ENCODE peak calls at places on chromosomes 11 and 22, in five cellular contexts. P is SK-N-DZ, S is NCI-H1092 treated with DMSO at 0.1 percent for 48 hours, A is putamen, J is GM10248. Q is an unnamed sample.

GRCh38 chr11:18802381-18803257 is 11.0 kb upstream of the PTPN5 start:
- DNase-seq in P (peak), S (peak), J (peak), A (peak), Q (peak)

GRCh38 chr11:27317751-27318150 is 45.3 kb downstream of the CCDC34 start:
- DNase-seq in A (no peak), P (no peak), S (no peak), J (no peak), Q (no peak)

GRCh38 chr11:69367211-69367964 is 73.4 kb downstream of the MYEOV start:
- DNase-seq in J (no peak), A (no peak), S (no peak), P (no peak), Q (no peak)

GRCh38 chr11:118415739-118416068 is 14.3 kb downstream of the ATP5MG start:
- DNase-seq in S (no peak), A (no peak), J (no peak), P (peak), Q (peak)

GRCh38 chr11:109511598-109511997 is 89.6 kb downstream of the C11orf87 start:
- DNase-seq in S (no peak), P (no peak), J (no peak), A (no peak), Q (no peak)

GRCh38 chr11:12048936-12049790 is 40.7 kb upstream of the DKK3 start:
- DNase-seq in A (no peak), P (peak), J (no peak), S (no peak), Q (no peak)

GRCh38 chr11:60771879-60772525 is 13.1 kb upstream of the MS4A10 start:
- DNase-seq in S (no peak), A (no peak), J (no peak), P (no peak), Q (no peak)

GRCh38 chr22:29004647-29005371 is 56.8 kb downstream of the C22orf31 start:
- DNase-seq in A (peak), S (peak), J (no peak), P (peak), Q (peak)

GRCh38 chr11:77053217-77054013 is 13.4 kb upstream of the CAPN5 start:
- DNase-seq in J (no peak), A (no peak), P (no peak), S (no peak), Q (no peak)

GRCh38 chr22:38317237-38317994 is at the start of gene CSNK1E:
- DNase-seq in S (peak), J (peak), A (peak), P (peak), Q (peak)

GRCh38 chr11:1207451-1208360 is 15.2 kb upstream of the MUC5B start:
- DNase-seq in J (no peak), A (no peak), S (no peak), P (no peak), Q (no peak)

GRCh38 chr11:1118755-1119275 is 38.9 kb upstream of the MUC5AC start:
- DNase-seq in S (no peak), A (no peak), J (no peak), P (no peak), Q (no peak)

GRCh38 chr11:120807414-120808150 is 216.3 kb upstream of the TBCEL start:
- DNase-seq in P (no peak), A (no peak), J (no peak), S (no peak), Q (peak)

GRCh38 chr11:130217133-130217631 is 57.6 kb downstream of the ST14 start:
- DNase-seq in P (no peak), J (no peak), A (no peak), S (no peak), Q (no peak)

GRCh38 chr22:24230911-24231656 is 13.8 kb downstream of the GGT5 start:
- DNase-seq in A (no peak), J (peak), S (peak), P (peak), Q (peak)